ENCODE peak calls at places on chromosome 12, in six cellular contexts. A, N, L, P, O and G are unnamed samples. For H3K4me1 and H3K27me3, the result is how much of the 10 kb centered on the place peaks cover.

GRCh38 chr12:117013726-117014125 is 85.5 kb downstream of the TESC start:
- DNase-seq in A (peak), N (no peak), L (no peak), P (no peak), O (no peak), G (no peak)

GRCh38 chr12:119486599-119487154 is 106.9 kb upstream of the TMEM233 start:
- DNase-seq in A (no peak), N (no peak), L (no peak), P (no peak), O (no peak), G (no peak)

GRCh38 chr12:57278465-57279453 is 27.8 kb upstream of the STAC3 start:
- DNase-seq in A (no peak), N (no peak), L (no peak), P (no peak), O (no peak), G (no peak)

GRCh38 chr12:95802482-95803264 is 12.1 kb upstream of the NTN4 start:
- DNase-seq in A (peak), N (peak), L (no peak), P (no peak), O (peak), G (peak)

GRCh38 chr12:94263011-94263786 is 114.8 kb downstream of the PLXNC1 start:
- DNase-seq in A (no peak), N (no peak), L (peak), P (peak), O (no peak), G (no peak)

GRCh38 chr12:117188961-117189724 is 1.1 kb downstream of the FBXO21 start:
- DNase-seq in A (peak), N (peak), L (no peak), P (no peak), O (peak), G (peak)

GRCh38 chr12:123908884-123909807 is 63.5 kb downstream of the CCDC92 start:
- DNase-seq in A (no peak), N (no peak), L (no peak), P (no peak), O (no peak), G (no peak)

GRCh38 chr12:50527086-50527726 is 22.4 kb downstream of the DIP2B start:
- DNase-seq in A (no peak), N (peak), L (no peak), P (no peak), O (no peak), G (no peak)

GRCh38 chr12:88648625-88649024 is 68.4 kb upstream of the KITLG start:
- DNase-seq in A (no peak), N (no peak), L (no peak), P (no peak), O (no peak), G (no peak)

GRCh38 chr12:19978193-19978592 is 390.1 kb upstream of the PDE3A start:
- DNase-seq in A (peak), N (peak), L (no peak), P (no peak), O (peak), G (peak)

GRCh38 chr12:79058342-79058741 is 193.8 kb downstream of the SYT1 start:
- DNase-seq in A (peak), N (peak), L (no peak), P (no peak), O (peak), G (peak)

GRCh38 chr12:93089805-93090569 is 160.9 kb upstream of the EEA1 start:
- DNase-seq in A (peak), N (peak), L (no peak), P (no peak), O (peak), G (peak)

GRCh38 chr12:119328111-119328510 is 6.4 kb upstream of the CCDC60 start:
- DNase-seq in A (no peak), N (peak), L (peak), P (peak), O (no peak), G (no peak)

GRCh38 chr12:124921200-124922008 is 7.0 kb upstream of the UBC start:
- DNase-seq in A (peak), N (peak), L (peak), P (peak), O (peak), G (peak)

GRCh38 chr12:70157099-70157498 is 86.1 kb upstream of the CNOT2 start:
- DNase-seq in A (no peak), N (no peak), L (no peak), P (no peak), O (no peak), G (no peak)

GRCh38 chr12:109716092-109716479 is 2.5 kb downstream of the FAM222A start:
- DNase-seq in A (no peak), N (no peak), L (no peak), P (no peak), O (no peak), G (no peak)

GRCh38 chr12:122834229-122834920 is 882 bp upstream of the HIP1R start:
- DNase-seq in A (no peak), N (peak), L (no peak), P (peak), O (peak), G (peak)

GRCh38 chr12:25194211-25194610 is 749 bp downstream of the DNAI7 start:
- DNase-seq in A (no peak), N (no peak), L (no peak), P (no peak), O (no peak), G (peak)

GRCh38 chr12:75315518-75315917 is 14.6 kb downstream of the CAPS2 start:
- DNase-seq in A (peak), N (peak), L (no peak), P (no peak), O (peak), G (peak)

GRCh38 chr12:10363922-10364838 is 25.7 kb downstream of the KLRK1 start:
- DNase-seq in A (peak), N (peak), L (peak), P (peak), O (peak), G (peak)

GRCh38 chr12:8045952-8046944 is 13.7 kb downstream of the FOXJ2 start:
- DNase-seq in A (peak), N (peak), L (peak), P (peak), O (peak), G (peak)

GRCh38 chr12:117044790-117045174 is 54.4 kb downstream of the TESC start:
- DNase-seq in A (no peak), N (no peak), L (no peak), P (no peak), O (no peak), G (no peak)

GRCh38 chr12:112176321-112177010 is 51.1 kb downstream of the TRAFD1 start:
- DNase-seq in A (no peak), N (no peak), L (no peak), P (no peak), O (no peak), G (no peak)

GRCh38 chr12:52769354-52769753 is 7.8 kb downstream of the KRT76 start:
- DNase-seq in A (no peak), N (peak), L (no peak), P (no peak), O (no peak), G (no peak)

GRCh38 chr12:104182144-104182543 is 33.4 kb upstream of the TXNRD1 start:
- DNase-seq in A (peak), N (peak), L (no peak), P (no peak), O (peak), G (peak)

GRCh38 chr12:104180389-104180788 is 35.2 kb upstream of the TXNRD1 start:
- DNase-seq in A (no peak), N (peak), L (no peak), P (no peak), O (peak), G (peak)

GRCh38 chr12:104181313-104181712 is 34.3 kb upstream of the TXNRD1 start:
- DNase-seq in A (peak), N (no peak), L (no peak), P (no peak), O (peak), G (no peak)

GRCh38 chr12:104183443-104183842 is 32.1 kb upstream of the TXNRD1 start:
- DNase-seq in A (no peak), N (no peak), L (no peak), P (no peak), O (no peak), G (no peak)

GRCh38 chr12:104182621-104183378 is 32.8 kb upstream of the TXNRD1 start:
- DNase-seq in A (peak), N (no peak), L (no peak), P (no peak), O (no peak), G (no peak)
- H3K4me1 ChIP-seq in A (under half), N (under half), L (under half), P (under half), O (under half), G (under half)

GRCh38 chr12:130838284-130838950 is 633 bp downstream of the STX2 start:
- DNase-seq in A (peak), N (peak), L (peak), P (peak), O (no peak), G (peak)
- H3K9ac ChIP-seq in A (peak), N (peak), L (peak), P (peak), O (peak), G (peak)

GRCh38 chr12:132427999-132428871 is 61.7 kb upstream of the FBRSL1 start:
- DNase-seq in A (no peak), N (no peak), L (no peak), P (peak), O (no peak), G (no peak)

GRCh38 chr12:132428872-132429121 is 61.2 kb upstream of the FBRSL1 start:
- DNase-seq in A (no peak), N (no peak), L (no peak), P (no peak), O (no peak), G (no peak)

GRCh38 chr12:132429122-132429931 is 60.6 kb upstream of the FBRSL1 start:
- DNase-seq in A (no peak), N (no peak), L (no peak), P (no peak), O (no peak), G (no peak)

GRCh38 chr12:132430838-132431826 is 58.8 kb upstream of the FBRSL1 start:
- DNase-seq in A (no peak), N (no peak), L (no peak), P (no peak), O (no peak), G (no peak)

DNA sequence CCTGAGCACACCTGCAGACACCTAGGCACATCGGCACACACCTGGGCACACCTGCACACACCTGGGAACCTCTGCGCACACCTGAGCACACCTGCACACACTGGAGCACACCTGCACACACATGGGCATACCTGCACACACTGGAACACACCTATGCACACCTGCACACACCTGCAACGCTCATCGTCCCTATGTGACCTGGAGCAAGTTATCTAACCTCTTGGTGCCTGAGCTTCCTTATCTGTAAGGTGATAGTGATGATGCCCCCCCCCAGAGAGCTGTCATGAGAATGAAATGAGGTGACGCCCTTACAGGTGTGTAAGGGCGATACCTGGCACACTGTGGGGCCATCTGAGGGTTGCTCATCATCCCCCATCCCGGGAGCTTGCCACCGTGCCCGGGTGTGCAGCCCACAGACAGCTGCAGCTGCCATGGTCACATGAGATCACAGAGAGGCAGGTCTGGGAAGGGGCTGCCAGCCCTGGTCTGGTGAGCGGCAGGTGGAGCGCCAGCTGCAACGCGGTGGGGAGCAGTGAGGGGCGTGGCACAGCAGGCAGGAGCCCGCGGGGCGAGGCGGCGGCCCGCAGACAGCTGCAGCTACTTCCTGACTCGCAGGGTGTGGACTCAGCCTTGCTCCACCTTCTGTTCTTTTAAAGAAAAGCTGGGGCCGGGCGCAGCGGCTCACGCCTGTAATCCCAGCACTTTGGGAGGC is 59.9 kb upstream of the FBRSL1 start:
- DNase-seq in A (no peak), N (peak), L (peak), P (no peak), O (no peak), G (peak)
- H3K27me3 ChIP-seq in A (under half), N (under half), L (under half), P (under half), O (under half), G (half or more)

DNA sequence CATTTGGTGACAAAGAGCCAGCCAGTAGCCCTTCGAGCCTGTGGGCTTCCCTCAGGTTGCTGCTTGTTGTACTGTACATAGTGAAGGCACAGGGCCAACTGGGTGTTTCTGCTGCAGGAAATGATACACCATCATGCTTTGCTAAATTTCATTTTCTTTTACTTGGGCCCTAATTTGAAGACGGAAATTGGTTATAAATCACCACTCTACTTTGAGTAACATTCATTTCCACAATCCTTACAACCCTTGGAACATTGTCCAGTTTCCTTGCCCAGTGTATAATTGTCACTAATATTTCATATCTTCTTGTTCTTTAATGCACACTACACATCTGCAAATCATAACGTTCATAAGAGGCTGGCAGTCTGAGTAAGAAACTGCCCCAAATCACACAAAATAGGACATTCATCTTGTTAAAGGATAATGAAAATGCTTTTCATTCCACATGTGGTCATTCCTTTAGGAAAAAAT is 30.2 kb downstream of the MSRB3 start:
- DNase-seq in A (peak), N (peak), L (no peak), P (no peak), O (peak), G (peak)
- H3K4me1 ChIP-seq in A (under half), N (under half), L (under half), P (under half), O (under half), G (under half)

GRCh38 chr12:13195848-13196301 is 651 bp upstream of the EMP1 start:
- DNase-seq in A (peak), N (peak), L (no peak), P (no peak), O (peak), G (peak)
- H3K9ac ChIP-seq in A (peak), N (peak), L (no peak), P (no peak), O (peak), G (peak)

GRCh38 chr12:54127538-54128259 is 61.1 kb downstream of the SMUG1 start:
- DNase-seq in A (no peak), N (no peak), L (no peak), P (no peak), O (no peak), G (no peak)

GRCh38 chr12:54128466-54128865 is 60.3 kb downstream of the SMUG1 start:
- DNase-seq in A (no peak), N (no peak), L (no peak), P (no peak), O (no peak), G (no peak)

GRCh38 chr12:54125950-54126695 is 62.7 kb downstream of the SMUG1 start:
- DNase-seq in A (no peak), N (no peak), L (no peak), P (no peak), O (no peak), G (peak)

GRCh38 chr12:54129028-54129903 is 59.5 kb downstream of the SMUG1 start:
- DNase-seq in A (no peak), N (no peak), L (no peak), P (no peak), O (no peak), G (no peak)

GRCh38 chr12:54126696-54127537 is 61.9 kb downstream of the SMUG1 start:
- DNase-seq in A (no peak), N (no peak), L (no peak), P (no peak), O (peak), G (no peak)
- H3K27me3 ChIP-seq in A (under half), N (under half), L (under half), P (under half), O (under half), G (under half)

DNA sequence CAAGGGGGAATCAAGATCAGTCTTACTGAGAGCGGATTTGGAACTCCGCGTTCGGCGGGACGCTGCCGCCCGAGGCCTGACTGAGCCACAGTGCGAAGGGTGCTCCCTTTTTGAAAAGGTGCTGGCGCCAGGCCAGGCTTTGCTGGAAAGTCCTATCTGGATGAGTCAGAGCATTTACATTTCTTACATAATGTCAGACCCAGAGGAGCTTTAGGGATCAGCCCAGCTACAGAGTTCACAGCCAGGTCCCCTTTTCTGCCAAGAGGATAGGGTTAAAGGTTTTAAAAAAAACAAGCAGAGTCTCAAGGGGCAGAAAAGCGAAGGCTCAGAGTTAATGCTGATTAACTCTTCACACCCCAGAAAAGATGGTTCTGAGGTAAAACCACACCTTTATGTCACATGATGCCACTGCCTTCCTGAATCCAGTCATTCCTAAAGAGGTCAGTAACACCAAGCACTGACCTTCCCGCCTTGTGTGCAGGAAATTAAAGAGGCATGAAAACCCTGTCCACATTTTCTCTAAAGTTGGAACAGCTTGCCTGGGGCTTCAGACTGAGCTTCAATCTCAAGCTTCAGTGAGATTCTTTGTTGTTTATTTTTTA is 11.7 kb upstream of the FBXL14 start:
- DNase-seq in A (peak), N (peak), L (no peak), P (peak), O (peak), G (peak)
- H3K4me1 ChIP-seq in A (under half), N (under half), L (under half), P (under half), O (under half), G (under half)